ENCODE peak calls at places on chromosomes 4 and X, in nine cellular contexts. X, Z, N, T, Y, E, J, W and L are unnamed samples.

GRCh38 chrX:9163153-9163790 is 129.3 kb upstream of the FAM9B start:
- DNase-seq in X (peak), Z (no peak), N (no peak), T (no peak), Y (no peak), E (no peak), J (no peak), W (no peak), L (peak)

GRCh38 chr4:90165883-90166282 is 38.7 kb downstream of the CCSER1 start:
- DNase-seq in X (no peak), Z (no peak), N (no peak), T (no peak), Y (no peak), E (no peak), J (no peak), W (no peak), L (no peak)

GRCh38 chr4:9745782-9746181 is 35.7 kb upstream of the DRD5 start:
- DNase-seq in X (no peak), Z (no peak), N (no peak), T (no peak), Y (no peak), E (no peak), J (no peak), W (no peak), L (no peak)

GRCh38 chr4:67198757-67199156 is 346.5 kb downstream of the CENPC start:
- DNase-seq in X (peak), Z (no peak), N (peak), T (peak), Y (no peak), E (no peak), J (no peak), W (no peak), L (no peak)

GRCh38 chr4:17232575-17233253 is 279.2 kb downstream of the QDPR start:
- DNase-seq in X (peak), Z (peak), N (no peak), T (peak), Y (peak), E (no peak), J (no peak), W (peak), L (no peak)

GRCh38 chr4:1082215-1083182 is 30.9 kb downstream of the RNF212 start:
- DNase-seq in X (peak), Z (peak), N (peak), T (peak), Y (peak), E (no peak), J (peak), W (peak), L (peak)

GRCh38 chr4:147596377-147596776 is 20.8 kb upstream of the TMEM184C start:
- DNase-seq in X (no peak), Z (no peak), N (no peak), T (no peak), Y (no peak), E (no peak), J (no peak), W (no peak), L (no peak)

GRCh38 chrX:150693782-150694574 is 782 bp downstream of the MTMR1 start:
- DNase-seq in X (peak), Z (peak), N (peak), T (peak), Y (peak), E (peak), J (peak), W (no peak), L (peak)

GRCh38 chrX:12469296-12469695 is 321.9 kb upstream of the PRPS2 start:
- DNase-seq in X (no peak), Z (no peak), N (no peak), T (no peak), Y (no peak), E (no peak), J (no peak), W (no peak), L (no peak)

GRCh38 chr4:168076989-168077725 is 15.2 kb upstream of the ANXA10 start:
- DNase-seq in X (peak), Z (peak), N (no peak), T (peak), Y (peak), E (no peak), J (no peak), W (peak), L (peak)

GRCh38 chr4:1547863-1548637 is 136.1 kb downstream of the FAM53A start:
- DNase-seq in X (no peak), Z (peak), N (no peak), T (no peak), Y (peak), E (no peak), J (peak), W (no peak), L (peak)

GRCh38 chr4:16794816-16795445 is 103.5 kb downstream of the LDB2 start:
- DNase-seq in X (peak), Z (peak), N (no peak), T (peak), Y (peak), E (no peak), J (no peak), W (no peak), L (peak)

GRCh38 chrX:45743081-45743533 is 542.4 kb upstream of the DIPK2B start:
- DNase-seq in X (peak), Z (no peak), N (no peak), T (no peak), Y (no peak), E (no peak), J (no peak), W (no peak), L (no peak)

GRCh38 chr4:112214397-112215264 is 17.0 kb upstream of the AP1AR start:
- DNase-seq in X (peak), Z (no peak), N (no peak), T (peak), Y (no peak), E (no peak), J (no peak), W (no peak), L (no peak)

GRCh38 chr4:123248260-123248659 is 148.3 kb upstream of the SPRY1 start:
- DNase-seq in X (peak), Z (no peak), N (no peak), T (no peak), Y (no peak), E (no peak), J (no peak), W (no peak), L (no peak)

GRCh38 chr4:154030152-154030551 is 241.3 kb upstream of the SFRP2 start:
- DNase-seq in X (no peak), Z (no peak), N (no peak), T (no peak), Y (no peak), E (no peak), J (no peak), W (no peak), L (no peak)

GRCh38 chr4:80026080-80026479 is 46.9 kb downstream of the ANTXR2 start:
- DNase-seq in X (no peak), Z (no peak), N (no peak), T (no peak), Y (no peak), E (no peak), J (no peak), W (no peak), L (no peak)

GRCh38 chr4:54255881-54256280 is 26.8 kb downstream of the PDGFRA start:
- DNase-seq in X (peak), Z (no peak), N (no peak), T (no peak), Y (no peak), E (no peak), J (no peak), W (no peak), L (no peak)

GRCh38 chr4:76993787-76994641 is 44.5 kb downstream of the SEPTIN11 start:
- DNase-seq in X (no peak), Z (no peak), N (no peak), T (no peak), Y (no peak), E (peak), J (peak), W (no peak), L (no peak)

GRCh38 chrX:110182362-110182761 is 135.5 kb downstream of the AMMECR1 start:
- DNase-seq in X (peak), Z (no peak), N (no peak), T (no peak), Y (no peak), E (no peak), J (no peak), W (no peak), L (no peak)

GRCh38 chr4:144449623-144450022 is 196.3 kb upstream of the HHIP start:
- DNase-seq in X (peak), Z (no peak), N (no peak), T (peak), Y (peak), E (no peak), J (peak), W (no peak), L (no peak)

GRCh38 chr4:152696764-152697250 is 17.0 kb upstream of the TMEM154 start:
- DNase-seq in X (peak), Z (no peak), N (peak), T (no peak), Y (no peak), E (peak), J (no peak), W (no peak), L (no peak)

DNA sequence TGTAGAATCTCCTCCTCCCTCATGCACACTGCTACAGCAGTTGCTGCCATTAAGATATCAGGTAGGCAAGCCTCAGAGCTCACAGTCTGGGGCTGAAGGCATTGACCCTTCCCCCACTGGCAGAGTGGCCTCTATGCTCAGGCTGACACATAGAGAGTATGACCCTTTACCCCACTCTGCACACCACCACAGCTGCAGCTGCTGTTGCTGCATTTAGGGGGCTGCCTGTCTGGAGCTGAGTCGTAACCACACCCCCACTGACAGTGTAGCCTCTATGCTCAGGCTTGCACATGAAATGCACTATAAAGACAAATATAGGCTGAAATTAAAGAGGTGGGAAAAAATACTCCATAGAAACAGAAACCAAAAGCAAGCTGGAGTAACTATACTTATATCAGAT is 289.3 kb upstream of the PABPC4L start:
- DNase-seq in X (no peak), Z (no peak), N (no peak), T (no peak), Y (no peak), E (no peak), J (no peak), W (no peak), L (no peak)
- H3K27ac ChIP-seq in X (no peak), Z (no peak), N (no peak), T (no peak), Y (no peak), E (no peak), J (no peak), W (no peak), L (no peak)

GRCh38 chr4:6298035-6298434 is 28.4 kb downstream of the WFS1 start:
- DNase-seq in X (peak), Z (no peak), N (no peak), T (no peak), Y (no peak), E (no peak), J (no peak), W (peak), L (peak)

GRCh38 chr4:6297266-6297815 is 27.7 kb downstream of the WFS1 start:
- DNase-seq in X (no peak), Z (no peak), N (no peak), T (no peak), Y (no peak), E (no peak), J (no peak), W (no peak), L (no peak)

GRCh38 chr4:6299875-6300274 is 30.2 kb downstream of the WFS1 start:
- DNase-seq in X (no peak), Z (no peak), N (no peak), T (no peak), Y (no peak), E (no peak), J (no peak), W (no peak), L (peak)

GRCh38 chr4:6300359-6300758 is 30.7 kb downstream of the WFS1 start:
- DNase-seq in X (no peak), Z (no peak), N (no peak), T (no peak), Y (no peak), E (no peak), J (no peak), W (no peak), L (no peak)

GRCh38 chr4:6298852-6299251 is 29.2 kb downstream of the WFS1 start:
- DNase-seq in X (no peak), Z (no peak), N (no peak), T (no peak), Y (no peak), E (no peak), J (no peak), W (no peak), L (no peak)
- H3K27ac ChIP-seq in X (no peak), Z (no peak), N (no peak), T (no peak), Y (no peak), E (no peak), J (no peak), W (no peak), L (no peak)

DNA sequence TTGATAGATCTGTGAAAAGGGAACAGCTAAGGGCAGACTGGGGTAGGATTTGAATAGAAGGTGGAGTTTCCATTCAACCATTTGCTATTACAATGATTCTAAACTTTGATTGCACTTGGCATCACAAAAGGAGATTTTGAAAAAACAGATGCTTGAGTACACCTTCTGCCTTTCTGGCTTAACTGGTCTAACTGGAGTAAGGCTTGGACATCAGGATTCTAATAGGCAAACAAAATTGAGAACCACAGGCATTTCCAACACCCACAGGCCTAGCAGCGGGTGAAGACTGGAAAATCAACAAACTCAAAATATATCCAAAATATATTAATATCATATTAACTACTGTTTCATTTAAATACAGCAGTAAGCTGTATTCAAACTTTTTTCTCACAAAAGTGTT is 1.9 kb upstream of the VEGFC start:
- DNase-seq in X (no peak), Z (no peak), N (peak), T (no peak), Y (no peak), E (no peak), J (no peak), W (no peak), L (no peak)
- H3K27ac ChIP-seq in X (no peak), Z (peak), N (peak), T (no peak), Y (no peak), E (no peak), J (no peak), W (no peak), L (no peak)

DNA sequence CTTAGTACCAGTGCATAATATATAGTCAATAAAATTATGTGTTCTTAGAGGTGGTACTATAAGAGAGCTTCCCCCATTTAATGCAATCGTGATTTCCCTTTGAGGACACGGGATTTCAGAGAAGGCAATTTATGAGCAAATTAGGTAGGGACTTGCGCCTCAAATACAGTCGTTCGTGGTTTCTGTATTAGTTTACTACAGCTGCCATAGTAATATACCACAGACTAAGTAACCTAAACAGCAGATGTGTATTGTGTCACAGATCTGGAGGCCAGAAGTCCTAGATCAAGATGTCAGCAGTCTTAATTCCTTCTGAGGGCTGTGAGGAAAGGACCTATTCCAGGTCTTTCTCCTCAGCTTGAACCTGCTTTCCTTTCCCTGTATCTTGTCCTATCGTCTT is 1.5 kb upstream of the PUDP start:
- DNase-seq in X (peak), Z (no peak), N (no peak), T (no peak), Y (no peak), E (no peak), J (no peak), W (no peak), L (no peak)
- H3K27ac ChIP-seq in X (no peak), Z (no peak), N (no peak), T (no peak), Y (no peak), E (no peak), J (no peak), W (no peak), L (no peak)

GRCh38 chr4:109548655-109549054 is 11.4 kb upstream of the MCUB start:
- DNase-seq in X (peak), Z (peak), N (peak), T (peak), Y (peak), E (no peak), J (no peak), W (peak), L (no peak)
- H3K27ac ChIP-seq in X (peak), Z (no peak), N (peak), T (peak), Y (peak), E (no peak), J (peak), W (peak), L (no peak)

GRCh38 chr4:3372933-3373465 is 68.8 kb upstream of the HGFAC start:
- DNase-seq in X (no peak), Z (peak), N (no peak), T (peak), Y (peak), E (peak), J (peak), W (no peak), L (peak)
- H3K27ac ChIP-seq in X (no peak), Z (peak), N (no peak), T (no peak), Y (no peak), E (no peak), J (no peak), W (no peak), L (no peak)